ENCODE peak calls at places on chromosomes 11 and 22, in ten cellular contexts. C, A, B, E, W, P, Z, H, Y and K are unnamed samples.

GRCh38 chr22:25929479-25929878 is 187.5 kb downstream of the MYO18B start:
- DNase-seq in C (no peak), A (no peak), B (no peak), E (no peak), W (no peak), P (no peak), Z (no peak), H (no peak), Y (no peak), K (no peak)

GRCh38 chr11:93160808-93161207 is 37.0 kb downstream of the SLC36A4 start:
- DNase-seq in C (no peak), A (no peak), B (no peak), E (no peak), W (no peak), P (no peak), Z (no peak), H (no peak), Y (no peak), K (peak; percentile 2)

GRCh38 chr22:47298017-47298820 is 535.8 kb downstream of the TBC1D22A start:
- DNase-seq in C (no peak), A (no peak), B (no peak), E (peak; percentile 24), W (no peak), P (no peak), Z (no peak), H (no peak), Y (no peak), K (no peak)

GRCh38 chr11:11940551-11940950 is 67.9 kb downstream of the DKK3 start:
- DNase-seq in C (no peak), A (no peak), B (no peak), E (no peak), W (no peak), P (no peak), Z (no peak), H (no peak), Y (no peak), K (no peak)

GRCh38 chr11:47109882-47110281 is 66.8 kb downstream of the ARFGAP2 start:
- DNase-seq in C (no peak), A (no peak), B (no peak), E (no peak), W (no peak), P (no peak), Z (no peak), H (no peak), Y (no peak), K (no peak)

GRCh38 chr11:23236846-23237550 is 376.7 kb upstream of the CCDC179 start:
- DNase-seq in C (peak; percentile 50), A (no peak), B (no peak), E (no peak), W (no peak), P (no peak), Z (no peak), H (peak; percentile 39), Y (no peak), K (peak; percentile 64)

GRCh38 chr11:6390718-6391547 is 659 bp downstream of the SMPD1 start:
- DNase-seq in C (no peak), A (no peak), B (no peak), E (no peak), W (no peak), P (no peak), Z (no peak), H (no peak), Y (no peak), K (no peak)

GRCh38 chr11:119722281-119722794 is 6.7 kb downstream of the NECTIN1 start:
- DNase-seq in C (no peak), A (no peak), B (peak; percentile 91), E (no peak), W (no peak), P (no peak), Z (no peak), H (no peak), Y (no peak), K (no peak)

GRCh38 chr11:74672332-74672955 is 58.8 kb downstream of the CHRDL2 start:
- DNase-seq in C (peak; percentile 59), A (no peak), B (no peak), E (no peak), W (no peak), P (no peak), Z (no peak), H (peak; percentile 15), Y (no peak), K (no peak)

GRCh38 chr22:43185860-43186261 is 1.1 kb downstream of the TTLL12 start:
- DNase-seq in C (no peak), A (no peak), B (peak; percentile 87), E (peak; percentile 82), W (peak; percentile 65), P (no peak), Z (peak; percentile 29), H (peak; percentile 15), Y (no peak), K (peak; percentile 39)

DNA sequence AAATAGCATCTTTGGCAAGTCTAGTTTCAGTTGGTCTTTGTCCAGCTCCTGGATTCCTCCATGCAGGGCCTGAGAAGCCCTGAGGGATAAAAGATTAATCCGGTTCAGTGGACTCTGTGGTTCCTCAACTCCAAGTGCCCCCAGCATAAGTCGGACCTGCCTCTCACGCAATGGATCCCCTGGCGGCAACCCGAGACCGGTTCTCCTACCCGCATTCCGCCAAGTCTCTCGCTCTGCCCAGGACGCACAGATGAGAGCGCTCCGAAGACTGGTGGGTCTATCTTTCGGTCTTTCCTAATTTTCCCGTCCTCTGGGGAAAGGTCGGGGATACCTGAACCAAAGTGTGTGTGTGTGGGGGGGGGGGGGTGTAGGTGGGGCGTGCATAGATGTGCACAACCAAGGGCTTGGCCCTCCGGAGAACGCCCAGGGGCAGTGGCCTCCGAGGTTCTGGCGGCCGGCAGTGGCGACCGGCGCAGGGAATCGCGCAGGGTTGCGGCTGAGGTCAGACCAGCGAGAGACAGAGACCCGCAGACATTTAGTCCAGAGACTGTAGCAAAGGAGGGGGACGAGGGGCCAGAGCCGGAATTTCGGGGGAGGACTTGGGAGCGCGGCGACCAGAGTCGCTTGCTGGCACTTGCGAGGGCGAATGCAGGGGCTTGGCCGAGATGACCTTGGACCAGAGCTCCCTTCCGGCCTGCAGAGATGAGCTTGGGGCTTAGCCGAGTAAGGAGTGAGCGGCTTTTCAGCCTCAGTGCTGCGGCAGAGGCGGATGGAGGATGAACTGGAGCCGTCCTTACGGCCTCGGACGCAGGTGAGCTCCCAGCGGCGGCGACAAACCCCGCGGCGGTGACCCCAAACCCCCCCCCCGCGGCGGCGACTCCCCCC is 712 bp upstream of the SLC2A11 start:
- DNase-seq in C (peak; percentile 40), A (no peak), B (peak; percentile 63), E (no peak), W (peak; percentile 54), P (no peak), Z (no peak), H (peak; percentile 68), Y (no peak), K (peak; percentile 41)
- TF ChIP-seq CTCF in C (no peak), A (peak; percentile 12), B (no peak), E (no peak), W (no peak), P (no peak), Z (no peak), H (no peak), Y (no peak), K (peak; percentile 12)

GRCh38 chr22:39233736-39234120 is 11.1 kb downstream of the PDGFB start:
- DNase-seq in C (no peak), A (no peak), B (peak; percentile 20), E (peak; percentile 84), W (no peak), P (no peak), Z (no peak), H (no peak), Y (no peak), K (no peak)

GRCh38 chr22:39234867-39235687 is 9.7 kb downstream of the PDGFB start:
- DNase-seq in C (no peak), A (no peak), B (peak; percentile 82), E (peak; percentile 86), W (no peak), P (no peak), Z (no peak), H (no peak), Y (peak; percentile 72), K (no peak)

GRCh38 chr22:39232806-39233735 is 11.7 kb downstream of the PDGFB start:
- DNase-seq in C (no peak), A (no peak), B (peak; percentile 23), E (no peak), W (no peak), P (no peak), Z (no peak), H (no peak), Y (no peak), K (no peak)

GRCh38 chr22:39232246-39232645 is 12.5 kb downstream of the PDGFB start:
- DNase-seq in C (no peak), A (no peak), B (no peak), E (no peak), W (no peak), P (no peak), Z (no peak), H (no peak), Y (no peak), K (no peak)

DNA sequence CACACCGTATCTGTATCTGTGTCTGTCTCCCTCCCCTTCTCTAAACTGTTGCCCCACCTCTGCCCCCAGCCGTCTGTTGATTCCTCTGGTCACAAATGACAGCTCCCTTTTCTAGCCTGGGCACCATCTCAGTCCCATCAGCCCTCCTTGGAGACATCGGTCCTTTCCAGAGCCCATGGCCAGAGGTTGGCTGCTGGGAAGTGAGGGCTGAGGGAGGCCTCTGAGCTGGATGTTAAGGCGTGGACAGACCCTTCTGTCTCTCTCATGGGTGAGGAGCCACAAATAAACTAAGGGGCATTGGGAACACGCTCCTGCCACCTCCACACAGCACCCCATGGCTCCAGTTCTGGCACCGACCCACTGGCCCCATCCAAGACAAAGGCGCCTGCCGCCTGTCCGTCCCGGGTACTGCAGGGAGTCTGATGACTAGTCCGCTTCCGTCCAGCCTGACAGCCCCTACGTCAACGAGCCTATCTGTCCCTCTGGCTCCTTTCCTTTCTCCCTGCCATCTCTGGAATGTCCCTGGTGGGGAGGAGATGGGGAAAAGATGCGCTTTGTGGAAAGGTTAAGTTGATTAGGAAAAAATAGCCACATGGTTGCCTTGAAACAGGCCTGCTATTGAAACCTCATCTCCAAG is 10.5 kb downstream of the PDGFB start:
- DNase-seq in C (peak; percentile 72), A (no peak), B (peak; percentile 32), E (peak; percentile 83), W (no peak), P (no peak), Z (no peak), H (no peak), Y (peak; percentile 57), K (peak; percentile 79)
- TF ChIP-seq CTCF in C (no peak), A (no peak), B (no peak), E (no peak), W (no peak), P (peak; percentile 55), Z (no peak), H (no peak), Y (peak; percentile 34), K (peak; percentile 24)

DNA sequence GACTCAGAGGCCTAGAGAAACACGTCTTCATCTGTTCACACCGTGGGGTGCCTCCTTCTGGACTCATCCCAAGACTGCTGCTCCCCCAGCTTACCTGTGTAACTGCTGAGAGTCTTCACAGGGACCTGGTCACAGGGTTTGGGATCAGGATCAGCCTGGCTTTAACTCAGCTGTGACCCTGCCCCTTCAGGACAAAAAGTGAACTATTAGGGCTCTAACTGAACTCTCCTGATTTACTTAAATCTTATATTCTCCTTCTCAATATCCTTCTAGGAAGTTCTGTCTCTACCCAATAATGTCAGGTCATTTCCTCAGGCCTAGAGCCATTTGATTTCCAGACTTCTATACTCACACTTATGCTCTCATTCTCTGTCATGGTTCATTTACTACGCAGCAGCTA is 108.4 kb downstream of the ZNF280B start:
- DNase-seq in C (no peak), A (no peak), B (no peak), E (no peak), W (no peak), P (no peak), Z (no peak), H (no peak), Y (no peak), K (no peak)
- TF ChIP-seq CTCF in C (no peak), A (no peak), B (no peak), E (no peak), W (no peak), P (no peak), Z (peak; percentile 18), H (peak; percentile 23), Y (no peak), K (no peak)

GRCh38 chr22:40732996-40733292 is 53.7 kb downstream of the MCHR1 start:
- DNase-seq in C (no peak), A (no peak), B (no peak), E (no peak), W (no peak), P (no peak), Z (no peak), H (no peak), Y (no peak), K (no peak)
- TF ChIP-seq CTCF in C (no peak), A (no peak), B (no peak), E (no peak), W (no peak), P (no peak), Z (no peak), H (no peak), Y (no peak), K (no peak)